ENCODE peak calls at places on chromosomes 11 and 22, in six cellular contexts. O, A, F, S, T and E are unnamed samples.

GRCh38 chr22:24178502-24179440 is 2.5 kb upstream of the SUSD2 start:
- DNase-seq in O (peak; percentile 71), A (no peak), F (peak; percentile 57), S (no peak), T (no peak), E (no peak)

GRCh38 chr11:47396049-47396320 is 12.4 kb upstream of the SLC39A13 start:
- DNase-seq in O (no peak), A (no peak), F (no peak), S (no peak), T (no peak), E (no peak)

GRCh38 chr11:65412271-65413076 is 10.1 kb upstream of the NEAT1 start:
- DNase-seq in O (no peak), A (no peak), F (no peak), S (no peak), T (no peak), E (no peak)

GRCh38 chr22:40324468-40325305 is 21.6 kb upstream of the ADSL start:
- DNase-seq in O (no peak), A (no peak), F (no peak), S (no peak), T (no peak), E (no peak)

GRCh38 chr22:35442471-35442870 is 42.5 kb downstream of the MCM5 start:
- DNase-seq in O (no peak), A (no peak), F (no peak), S (no peak), T (no peak), E (no peak)

GRCh38 chr11:46918778-46919513 is 596 bp upstream of the LRP4 start:
- DNase-seq in O (peak; percentile 74), A (no peak), F (no peak), S (no peak), T (no peak), E (peak; percentile 37)

GRCh38 chr22:29309332-29310064 is 3.0 kb downstream of the GAS2L1 start:
- DNase-seq in O (no peak), A (no peak), F (peak; percentile 66), S (no peak), T (no peak), E (peak; percentile 32)

GRCh38 chr11:8100605-8101004 is 19.6 kb downstream of the TUB start:
- DNase-seq in O (no peak), A (no peak), F (no peak), S (no peak), T (no peak), E (no peak)

GRCh38 chr11:32092581-32093170 is 1.8 kb downstream of the RCN1 start:
- DNase-seq in O (no peak), A (peak; percentile 59), F (no peak), S (no peak), T (no peak), E (no peak)

GRCh38 chr11:57461841-57462489 is 1.6 kb downstream of the RTN4RL2 start:
- DNase-seq in O (no peak), A (no peak), F (no peak), S (no peak), T (no peak), E (no peak)

DNA sequence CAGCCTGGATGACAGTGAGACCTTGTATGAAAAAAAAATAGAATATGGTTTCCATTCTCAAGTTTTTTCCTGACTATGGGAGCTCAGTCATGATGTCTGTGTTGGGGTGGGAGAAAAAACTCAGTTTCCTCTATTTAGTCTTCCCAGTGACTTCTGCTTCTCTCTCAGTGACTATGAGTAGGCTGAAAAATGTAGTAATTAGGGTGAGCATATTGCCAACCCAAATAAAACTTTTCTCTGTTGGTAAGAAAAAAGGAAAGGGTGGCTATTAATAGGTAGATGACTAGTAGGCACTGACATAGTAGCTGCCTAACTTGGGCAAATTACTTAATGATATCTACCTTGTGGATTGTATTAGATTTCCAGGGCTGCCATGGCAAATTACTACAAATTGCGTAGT is 34.2 kb upstream of the BIRC3 start:
- DNase-seq in O (no peak), A (no peak), F (no peak), S (no peak), T (no peak), E (no peak)
- TF ChIP-seq GABPA in O (no peak), A (no peak), F (no peak), S (no peak), T (no peak), E (no peak)

GRCh38 chr11:70739091-70739490 is 340.8 kb downstream of the CTTN start:
- DNase-seq in O (no peak), A (no peak), F (no peak), S (no peak), T (no peak), E (no peak)

GRCh38 chr11:70738661-70739060 is 340.3 kb downstream of the CTTN start:
- DNase-seq in O (no peak), A (no peak), F (no peak), S (no peak), T (no peak), E (no peak)

GRCh38 chr11:70740475-70740825 is 342.1 kb downstream of the CTTN start:
- DNase-seq in O (no peak), A (no peak), F (no peak), S (no peak), T (no peak), E (no peak)

GRCh38 chr11:70741085-70741484 is 342.8 kb downstream of the CTTN start:
- DNase-seq in O (no peak), A (no peak), F (no peak), S (no peak), T (no peak), E (no peak)

DNA sequence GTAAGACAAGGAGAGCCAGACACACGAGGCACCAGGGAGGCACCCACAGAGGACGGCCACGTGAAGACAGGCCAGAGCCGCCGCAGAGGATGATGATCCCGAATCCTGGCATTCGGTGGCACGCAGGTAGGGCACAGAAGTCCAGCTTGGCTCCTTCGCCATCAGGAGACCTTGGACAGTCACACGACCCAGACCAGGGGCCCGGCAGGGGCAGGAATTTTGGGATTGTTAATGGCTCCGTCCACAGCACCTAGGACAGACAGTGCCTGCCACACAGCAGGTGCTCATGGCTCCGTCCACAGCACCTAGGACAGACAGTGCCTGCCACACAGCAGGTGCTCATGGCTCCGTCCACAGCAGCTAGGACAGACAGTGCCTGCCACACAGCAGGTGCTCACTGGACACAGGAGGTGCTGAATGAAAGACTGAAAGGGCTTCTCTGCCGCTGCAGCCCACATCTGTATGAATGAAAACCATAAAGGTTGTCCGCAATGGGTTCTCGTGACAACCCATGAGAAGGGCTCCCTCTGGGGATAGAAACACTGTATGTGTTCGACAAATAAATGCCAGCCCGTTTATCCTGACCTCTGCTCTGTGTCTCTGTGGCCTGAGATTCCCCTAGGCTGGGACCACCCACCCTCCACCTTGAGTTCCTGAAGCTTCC is 341.6 kb downstream of the CTTN start:
- DNase-seq in O (no peak), A (no peak), F (no peak), S (no peak), T (no peak), E (no peak)
- TF ChIP-seq GABPA in O (no peak), A (no peak), F (no peak), S (no peak), T (no peak), E (no peak)

GRCh38 chr11:112437096-112437495 is 176.4 kb upstream of the PLET1 start:
- DNase-seq in O (no peak), A (no peak), F (no peak), S (no peak), T (no peak), E (no peak)
- TF ChIP-seq GABPA in O (no peak), A (no peak), F (no peak), S (no peak), T (no peak), E (no peak)

GRCh38 chr11:61752117-61752924 is at the start of gene MYRF:
- DNase-seq in O (peak; percentile 88), A (no peak), F (peak; percentile 95), S (no peak), T (peak; percentile 17), E (peak; percentile 79)
- TF ChIP-seq GABPA in O (peak; percentile 46), A (no peak), F (no peak), S (no peak), T (no peak), E (no peak)

GRCh38 chr11:72297828-72298227 is 53.9 kb upstream of the PHOX2A start:
- DNase-seq in O (no peak), A (no peak), F (no peak), S (no peak), T (no peak), E (no peak)
- TF ChIP-seq GABPA in O (no peak), A (no peak), F (no peak), S (no peak), T (no peak), E (no peak)

GRCh38 chr11:121416909-121417567 is 35.1 kb upstream of the SORL1 start:
- DNase-seq in O (no peak), A (no peak), F (no peak), S (peak; percentile 92), T (peak; percentile 100), E (no peak)
- TF ChIP-seq GABPA in O (no peak), A (no peak), F (no peak), S (no peak), T (peak; percentile 47), E (no peak)

GRCh38 chr22:50564289-50564688 is 1.6 kb upstream of the SYCE3 start:
- DNase-seq in O (no peak), A (no peak), F (no peak), S (no peak), T (no peak), E (no peak)

GRCh38 chr22:50561401-50562074 is 1.2 kb downstream of the SYCE3 start:
- DNase-seq in O (no peak), A (no peak), F (no peak), S (no peak), T (no peak), E (no peak)

GRCh38 chr22:50562523-50563409 is at the start of gene SYCE3:
- DNase-seq in O (peak; percentile 100), A (peak; percentile 92), F (peak; percentile 97), S (peak; percentile 75), T (peak; percentile 94), E (peak; percentile 96)

GRCh38 chr22:50560034-50560433 is 2.7 kb downstream of the SYCE3 start:
- DNase-seq in O (no peak), A (no peak), F (no peak), S (no peak), T (no peak), E (no peak)

DNA sequence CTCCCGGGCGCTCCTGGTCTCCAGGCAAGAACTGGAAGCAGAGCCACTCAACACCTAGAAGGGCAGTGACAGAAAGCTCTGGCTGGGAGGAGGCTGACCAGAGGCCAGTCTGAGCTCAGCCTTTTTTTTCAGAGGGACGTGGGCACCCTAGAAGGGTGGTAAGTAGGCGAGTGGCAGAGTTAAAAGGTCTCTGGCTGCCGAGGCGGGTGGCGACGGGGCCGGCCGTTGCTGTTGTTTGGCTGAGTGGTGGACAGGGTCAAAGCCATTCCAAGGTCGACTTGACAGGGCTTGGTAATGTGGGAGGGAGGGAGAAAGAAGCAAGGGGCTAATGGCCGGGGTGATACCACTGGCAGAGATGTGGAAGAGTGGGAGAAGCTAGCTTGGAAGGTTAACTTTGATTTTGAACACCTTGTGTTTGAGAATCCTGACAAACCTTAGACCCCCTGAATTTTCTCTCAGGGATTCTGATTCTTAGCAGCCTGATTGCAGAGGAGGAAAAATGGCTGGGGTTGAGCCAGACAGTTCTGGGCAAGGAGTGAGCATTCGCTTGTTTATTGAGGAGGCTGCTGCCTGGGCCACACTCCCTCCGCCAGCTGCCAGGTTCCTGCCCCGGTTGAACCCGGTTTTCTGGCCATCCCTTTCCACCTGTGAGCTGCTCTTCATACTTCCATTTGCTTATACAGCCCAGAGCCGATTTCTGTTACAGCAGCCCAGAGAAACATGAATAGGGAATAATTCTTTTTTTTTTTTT is 866 bp upstream of the SYCE3 start:
- DNase-seq in O (no peak), A (peak; percentile 34), F (peak; percentile 37), S (no peak), T (no peak), E (no peak)
- TF ChIP-seq GABPA in O (no peak), A (no peak), F (no peak), S (no peak), T (no peak), E (no peak)

GRCh38 chr22:43740587-43741270 is 71.4 kb downstream of the EFCAB6 start:
- DNase-seq in O (no peak), A (no peak), F (no peak), S (no peak), T (no peak), E (no peak)
- TF ChIP-seq GABPA in O (no peak), A (no peak), F (no peak), S (no peak), T (no peak), E (no peak)